ENCODE peak calls at places on chromosome 3, in four cellular contexts. J is AG09319, K is Calu3, W is fibroblast of lung. R is an unnamed sample.
A peak's percentile ranks its signal among the peaks of the same experiment; 100 is the strongest.

GRCh38 chr3:177622520-177622919 is 425.2 kb upstream of the TBL1XR1 start:
- DNase-seq in J (no peak), K (no peak), W (no peak), R (no peak)

GRCh38 chr3:54065140-54065539 is 57.2 kb upstream of the CACNA2D3 start:
- DNase-seq in J (no peak), K (no peak), W (no peak), R (no peak)

GRCh38 chr3:143016321-143016972 is 15.1 kb downstream of the U2SURP start:
- DNase-seq in J (no peak), K (no peak), W (no peak), R (no peak)

GRCh38 chr3:86988986-86989385 is 2.0 kb downstream of the VGLL3 start:
- DNase-seq in J (no peak), K (no peak), W (peak; percentile 30), R (no peak)

GRCh38 chr3:29245441-29245840 is 35.4 kb upstream of the RBMS3 start:
- DNase-seq in J (no peak), K (no peak), W (no peak), R (no peak)

GRCh38 chr3:188979669-188980311 is 192.0 kb upstream of the TPRG1 start:
- DNase-seq in J (no peak), K (no peak), W (no peak), R (peak; percentile 91)

GRCh38 chr3:58531555-58531954 is 5.4 kb downstream of the ACOX2 start:
- DNase-seq in J (no peak), K (no peak), W (no peak), R (no peak)

GRCh38 chr3:117863146-117863545 is 1153.6 kb downstream of the TUSC7 start:
- DNase-seq in J (no peak), K (no peak), W (no peak), R (no peak)

GRCh38 chr3:128804017-128804816 is 75.2 kb upstream of the ACAD9 start:
- DNase-seq in J (no peak), K (no peak), W (peak; percentile 36), R (no peak)

GRCh38 chr3:191158800-191159199 is 40.2 kb upstream of the OSTN start:
- DNase-seq in J (no peak), K (no peak), W (no peak), R (no peak)

GRCh38 chr3:72448858-72449257 is 399.4 kb downstream of the SHQ1 start:
- DNase-seq in J (no peak), K (peak; percentile 6), W (peak; percentile 42), R (no peak)

GRCh38 chr3:16122155-16122554 is 52.3 kb upstream of the GALNT15 start:
- DNase-seq in J (no peak), K (no peak), W (peak; percentile 50), R (no peak)

GRCh38 chr3:42803800-42804112 is 534 bp downstream of the HIGD1A start:
- DNase-seq in J (no peak), K (peak; percentile 34), W (peak; percentile 29), R (peak; percentile 56)

GRCh38 chr3:54951405-54951804 is 23.5 kb upstream of the LRTM1 start:
- DNase-seq in J (peak; percentile 84), K (no peak), W (peak; percentile 93), R (peak; percentile 27)

GRCh38 chr3:20101041-20101440 is 60.8 kb downstream of the KAT2B start:
- DNase-seq in J (no peak), K (no peak), W (no peak), R (no peak)

GRCh38 chr3:37372669-37373068 is 198.3 kb upstream of the LRRFIP2 start:
- DNase-seq in J (no peak), K (no peak), W (no peak), R (no peak)

GRCh38 chr3:153285194-153285641 is 123.2 kb downstream of the RAP2B start:
- DNase-seq in J (no peak), K (peak; percentile 53), W (peak; percentile 22), R (no peak)

GRCh38 chr3:130820976-130821375 is 72.9 kb upstream of the ATP2C1 start:
- DNase-seq in J (no peak), K (peak; percentile 89), W (peak; percentile 56), R (no peak)

GRCh38 chr3:10495614-10496013 is 9.8 kb downstream of the ATP2B2 start:
- DNase-seq in J (no peak), K (no peak), W (no peak), R (no peak)

GRCh38 chr3:30286007-30286669 is 320.3 kb upstream of the TGFBR2 start:
- DNase-seq in J (peak; percentile 90), K (peak; percentile 58), W (peak; percentile 98), R (peak; percentile 58)

GRCh38 chr3:48614044-48614443 is 4.6 kb upstream of the UQCRC1 start:
- DNase-seq in J (peak; percentile 57), K (no peak), W (peak; percentile 35), R (no peak)

GRCh38 chr3:139441656-139442055 is 34.7 kb downstream of the RBP2 start:
- DNase-seq in J (no peak), K (no peak), W (no peak), R (no peak)

GRCh38 chr3:15794842-15795562 is 2.8 kb downstream of the ANKRD28 start:
- DNase-seq in J (no peak), K (no peak), W (no peak), R (no peak)

GRCh38 chr3:176987901-176988300 is 209.4 kb downstream of the TBL1XR1 start:
- DNase-seq in J (no peak), K (no peak), W (peak; percentile 69), R (peak; percentile 51)

GRCh38 chr3:69770976-69771634 is 31.8 kb downstream of the MITF start:
- DNase-seq in J (no peak), K (no peak), W (peak; percentile 64), R (no peak)

GRCh38 chr3:2098398-2099027 is at the start of gene CNTN4:
- DNase-seq in J (no peak), K (no peak), W (no peak), R (peak; percentile 91)